ENCODE peak calls at places on chromosomes 4 and X, in seven cellular contexts. R is Peyer's patch; J is RPMI8226; E is IMR-90; B is NCI-H1694 treated with DMSO at 0.1 percent for 48 hours; G is cardiac septum; N is CD8-positive, alpha-beta T cell. L is an unnamed sample.

GRCh38 chr4:100366213-100366612 is 151.6 kb downstream of the EMCN start:
- DNase-seq in B (no peak), E (peak), N (no peak), G (no peak), J (no peak), R (no peak), L (no peak)

GRCh38 chr4:184958127-184958806 is 60.0 kb upstream of the HELT start:
- DNase-seq in B (no peak), E (no peak), G (no peak), J (no peak), R (no peak), N (no peak), L (no peak)

GRCh38 chrX:140983730-140984129 is 18.7 kb upstream of the SPANXB1 start:
- DNase-seq in R (no peak), G (no peak), N (no peak), E (no peak), J (no peak), B (no peak), L (no peak)

GRCh38 chr4:121226362-121226761 is 62.2 kb upstream of the TNIP3 start:
- DNase-seq in B (no peak), G (no peak), J (no peak), N (no peak), R (no peak), E (no peak), L (no peak)

GRCh38 chrX:154412468-154412867 is 1.1 kb downstream of the TAFAZZIN start:
- DNase-seq in E (no peak), J (peak), B (no peak), G (no peak), N (peak), R (peak), L (no peak)

GRCh38 chr4:26788341-26788733 is 72.3 kb upstream of the STIM2 start:
- DNase-seq in J (no peak), N (no peak), R (no peak), E (peak), G (no peak), B (no peak), L (no peak)

GRCh38 chr4:138301536-138301935 is 59.4 kb upstream of the SLC7A11 start:
- DNase-seq in N (no peak), B (no peak), E (no peak), J (no peak), G (no peak), R (no peak), L (no peak)

GRCh38 chr4:26144526-26145167 is 176.2 kb upstream of the RBPJ start:
- DNase-seq in J (no peak), E (peak), G (no peak), R (no peak), B (no peak), N (no peak), L (no peak)

GRCh38 chr4:10810411-10810810 is 125.8 kb upstream of the CLNK start:
- DNase-seq in G (no peak), J (no peak), N (no peak), E (no peak), B (no peak), R (no peak), L (no peak)

GRCh38 chrX:153460826-153461225 is 9.6 kb downstream of the HAUS7 start:
- DNase-seq in R (peak), N (peak), B (peak), G (no peak), J (peak), E (peak), L (peak)

GRCh38 chr4:6095897-6096296 is 77.7 kb upstream of the C4orf50 start:
- DNase-seq in R (no peak), N (no peak), J (no peak), G (no peak), B (no peak), E (no peak), L (no peak)

GRCh38 chr4:22897520-22898108 is 204.9 kb downstream of the GBA3 start:
- DNase-seq in G (no peak), J (peak), E (peak), R (no peak), N (no peak), B (peak), L (no peak)

GRCh38 chr4:14218641-14219040 is 591.1 kb upstream of the BOD1L1 start:
- DNase-seq in G (no peak), E (no peak), J (no peak), R (no peak), N (no peak), B (no peak), L (no peak)

GRCh38 chr4:11495291-11495690 is 66.6 kb upstream of the HS3ST1 start:
- DNase-seq in E (peak), B (no peak), N (no peak), R (no peak), G (no peak), J (no peak), L (no peak)

GRCh38 chr4:117783716-117784115 is 250.6 kb upstream of the NDST3 start:
- DNase-seq in B (peak), N (no peak), G (no peak), R (no peak), E (peak), J (no peak), L (no peak)

GRCh38 chr4:89316931-89317366 is 9.3 kb upstream of the GPRIN3 start:
- DNase-seq in N (no peak), R (no peak), E (peak), G (no peak), J (peak), B (no peak), L (no peak)

GRCh38 chrX:119816300-119816699 is 24.9 kb upstream of the RPL39 start:
- DNase-seq in G (no peak), J (no peak), N (no peak), R (no peak), B (no peak), E (no peak), L (no peak)

GRCh38 chr4:101210331-101210730 is 137.0 kb downstream of the PPP3CA start:
- DNase-seq in B (no peak), G (no peak), J (no peak), E (no peak), N (no peak), R (no peak), L (no peak)

GRCh38 chr4:74311696-74312313 is 3.5 kb downstream of the EPGN start:
- DNase-seq in J (peak), E (peak), R (no peak), N (no peak), B (peak), G (no peak), L (no peak)

GRCh38 chrX:48003367-48003757 is 427 bp downstream of the ZNF182 start:
- DNase-seq in N (no peak), J (peak), R (peak), G (no peak), E (no peak), B (no peak), L (peak)

GRCh38 chrX:149720021-149720689 is 8.3 kb downstream of the MAGEA11 start:
- DNase-seq in G (no peak), B (no peak), E (no peak), R (no peak), N (no peak), J (no peak), L (no peak)

GRCh38 chrX:119488749-119489148 is 20.5 kb downstream of the SLC25A5 start:
- DNase-seq in N (peak), J (peak), G (no peak), E (peak), R (peak), B (peak), L (peak)

GRCh38 chr4:74933562-74934015 is 673 bp downstream of the PARM1 start:
- DNase-seq in G (no peak), R (peak), N (no peak), J (peak), B (peak), E (no peak), L (no peak)

GRCh38 chr4:29309050-29309449 is 1411.1 kb upstream of the PCDH7 start:
- DNase-seq in J (no peak), E (peak), R (no peak), B (no peak), G (no peak), N (no peak), L (no peak)

GRCh38 chrX:81957318-81957717 is 755.4 kb downstream of the SH3BGRL start:
- DNase-seq in J (no peak), E (no peak), B (no peak), R (no peak), N (no peak), G (no peak), L (no peak)

GRCh38 chr4:119189638-119190037 is 22.9 kb upstream of the USP53 start:
- DNase-seq in G (no peak), E (no peak), B (no peak), N (no peak), R (no peak), J (no peak), L (no peak)

GRCh38 chr4:7788193-7788592 is 151.5 kb downstream of the AFAP1 start:
- DNase-seq in N (no peak), R (no peak), J (no peak), E (no peak), G (peak), B (no peak), L (no peak)

GRCh38 chrX:150202641-150203248 is 160.4 kb upstream of the MAMLD1 start:
- DNase-seq in B (no peak), N (no peak), E (peak), J (no peak), R (no peak), G (no peak), L (no peak)

GRCh38 chrX:40439625-40440532 is 140.9 kb upstream of the ATP6AP2 start:
- DNase-seq in E (no peak), J (no peak), G (no peak), R (no peak), B (no peak), N (no peak), L (no peak)

GRCh38 chrX:26927419-26927818 is 535.7 kb downstream of the PPP4R3C start:
- DNase-seq in G (no peak), E (no peak), N (no peak), J (no peak), B (no peak), R (no peak), L (no peak)

GRCh38 chr4:21411086-21411485 is 537.5 kb downstream of the KCNIP4 start:
- DNase-seq in N (no peak), G (no peak), E (no peak), B (no peak), J (no peak), R (no peak), L (no peak)

GRCh38 chrX:106042296-106042695 is 3.8 kb upstream of the SERPINA7 start:
- DNase-seq in R (no peak), J (no peak), B (no peak), N (no peak), E (no peak), G (no peak), L (no peak)

GRCh38 chr4:184811484-184812180 is 14.1 kb downstream of the ACSL1 start:
- DNase-seq in J (no peak), E (no peak), N (no peak), R (no peak), G (peak), B (no peak), L (no peak)

GRCh38 chr4:174926958-174927357 is 8.8 kb downstream of the ADAM29 start:
- DNase-seq in R (no peak), B (no peak), G (no peak), J (no peak), N (no peak), E (no peak), L (no peak)

GRCh38 chrX:99857455-99857854 is 552.6 kb downstream of the PCDH19 start:
- DNase-seq in B (no peak), N (no peak), G (no peak), J (no peak), R (no peak), E (no peak), L (no peak)

GRCh38 chr4:128707864-128708263 is 101.6 kb upstream of the JADE1 start:
- DNase-seq in E (peak), R (no peak), N (no peak), G (no peak), B (no peak), J (no peak), L (no peak)

GRCh38 chr4:100165809-100166208 is 24.5 kb downstream of the DDIT4L start:
- DNase-seq in N (no peak), B (no peak), E (peak), R (no peak), G (no peak), J (no peak), L (no peak)

GRCh38 chrX:54484666-54485065 is 11.4 kb downstream of the FGD1 start:
- DNase-seq in R (no peak), J (no peak), B (no peak), N (no peak), E (no peak), G (no peak), L (no peak)

GRCh38 chr4:84644087-84644486 is 61.2 kb downstream of the CDS1 start:
- DNase-seq in B (no peak), R (no peak), N (no peak), G (no peak), J (peak), E (no peak), L (no peak)

L was measured in T-helper 9 cell.